ENCODE peak calls at places on chromosomes 13 and 19, in five cellular contexts. S, A, P, T and I are unnamed samples.

GRCh38 chr13:97068964-97069815 is 74.9 kb upstream of the OXGR1 start:
- DNase-seq in S (no peak), A (no peak), P (no peak), T (no peak), I (peak)

GRCh38 chr19:57803594-57804325 is 11.0 kb downstream of the ZNF552 start:
- DNase-seq in P (peak), A (no peak), S (no peak), T (no peak), I (no peak)

GRCh38 chr13:65584126-65584525 is 1646.0 kb downstream of the PCDH9 start:
- DNase-seq in T (no peak), A (no peak), P (no peak), S (no peak), I (no peak)

GRCh38 chr19:54207908-54208783 is 7.5 kb downstream of the RPS9 start:
- DNase-seq in S (no peak), A (peak), T (peak), P (no peak), I (no peak)

GRCh38 chr13:111175372-111175771 is 60.3 kb downstream of the ARHGEF7 start:
- DNase-seq in P (no peak), A (no peak), T (no peak), S (no peak), I (no peak)

GRCh38 chr13:104286566-104287290 is 1220.5 kb upstream of the SLC10A2 start:
- DNase-seq in S (no peak), T (no peak), A (no peak), P (no peak), I (peak)

GRCh38 chr13:29453657-29454056 is 141.8 kb downstream of the SLC7A1 start:
- DNase-seq in T (no peak), A (no peak), S (no peak), P (no peak), I (no peak)

GRCh38 chr13:21949818-21950429 is 279.1 kb downstream of the FGF9 start:
- DNase-seq in T (no peak), A (peak), P (no peak), S (no peak), I (no peak)

GRCh38 chr19:13052447-13053232 is 50.0 kb downstream of the LYL1 start:
- DNase-seq in P (no peak), T (no peak), A (no peak), S (no peak), I (no peak)

GRCh38 chr19:18995804-18996241 is 37.5 kb downstream of the SUGP2 start:
- DNase-seq in P (no peak), T (peak), S (no peak), A (peak), I (peak)

GRCh38 chr19:6925801-6926751 is 38.7 kb downstream of the ADGRE1 start:
- DNase-seq in S (no peak), A (no peak), P (no peak), T (no peak), I (no peak)

GRCh38 chr13:64074989-64075474 is 2659.4 kb upstream of the PCDH20 start:
- DNase-seq in S (no peak), P (no peak), T (no peak), A (no peak), I (no peak)

GRCh38 chr13:45231722-45232121 is 30.9 kb upstream of the KCTD4 start:
- DNase-seq in A (no peak), P (no peak), T (no peak), S (no peak), I (no peak)

GRCh38 chr19:51398096-51398704 is 7.8 kb upstream of the C19orf84 start:
- DNase-seq in A (no peak), P (no peak), T (no peak), S (no peak), I (peak)

GRCh38 chr19:17246681-17247425 is 1.1 kb upstream of the NR2F6 start:
- DNase-seq in T (peak), S (no peak), A (no peak), P (peak), I (no peak)